ENCODE peak calls at places on chromosomes 5 and 9, in six cellular contexts. One of them, this sample, is unnamed.

GRCh38 chr5:102231693-102232619 is 64.1 kb downstream of the SLCO4C1 start:
- DNase-seq in IMR-90: no peak
- DNase-seq in mesenchymal stem cell: peak
- DNase-seq in H1: no peak
- DNase-seq in trophoblast cell: no peak
- DNase-seq in neuronal stem cell: no peak
- DNase-seq in this sample: no peak

GRCh38 chr5:93596676-93597441 is 13.8 kb downstream of the NR2F1 start:
- DNase-seq in trophoblast cell: peak
- DNase-seq in mesenchymal stem cell: peak
- DNase-seq in neuronal stem cell: no peak
- DNase-seq in H1: no peak
- DNase-seq in IMR-90: no peak
- DNase-seq in this sample: peak

GRCh38 chr5:141916522-141916921 is 7.1 kb upstream of the DELE1 start:
- DNase-seq in mesenchymal stem cell: no peak
- DNase-seq in IMR-90: no peak
- DNase-seq in trophoblast cell: no peak
- DNase-seq in neuronal stem cell: no peak
- DNase-seq in H1: no peak
- DNase-seq in this sample: no peak

GRCh38 chr9:14066815-14067214 is 247.1 kb downstream of the NFIB start:
- DNase-seq in H1: no peak
- DNase-seq in mesenchymal stem cell: no peak
- DNase-seq in trophoblast cell: no peak
- DNase-seq in neuronal stem cell: no peak
- DNase-seq in IMR-90: no peak
- DNase-seq in this sample: no peak

GRCh38 chr9:136814725-136815421 is 7.1 kb downstream of the RABL6 start:
- DNase-seq in IMR-90: no peak
- DNase-seq in trophoblast cell: no peak
- DNase-seq in H1: no peak
- DNase-seq in mesenchymal stem cell: no peak
- DNase-seq in neuronal stem cell: no peak
- DNase-seq in this sample: no peak

GRCh38 chr5:132493241-132493640 is 2.7 kb upstream of the IRF1 start:
- DNase-seq in H1: no peak
- DNase-seq in IMR-90: no peak
- DNase-seq in trophoblast cell: no peak
- DNase-seq in neuronal stem cell: no peak
- DNase-seq in mesenchymal stem cell: no peak
- DNase-seq in this sample: no peak

GRCh38 chr5:170571331-170571731 is 67.5 kb downstream of the KCNIP1 start:
- DNase-seq in neuronal stem cell: no peak
- DNase-seq in H1: no peak
- DNase-seq in mesenchymal stem cell: peak
- DNase-seq in trophoblast cell: no peak
- DNase-seq in IMR-90: peak
- DNase-seq in this sample: no peak

GRCh38 chr5:169914766-169915165 is 65.5 kb downstream of the INSYN2B start:
- DNase-seq in mesenchymal stem cell: peak
- DNase-seq in neuronal stem cell: peak
- DNase-seq in IMR-90: peak
- DNase-seq in trophoblast cell: no peak
- DNase-seq in H1: no peak
- DNase-seq in this sample: peak

GRCh38 chr5:50593681-50594080 is 72.8 kb upstream of the PARP8 start:
- DNase-seq in trophoblast cell: no peak
- DNase-seq in H1: no peak
- DNase-seq in neuronal stem cell: no peak
- DNase-seq in IMR-90: no peak
- DNase-seq in mesenchymal stem cell: no peak
- DNase-seq in this sample: no peak

GRCh38 chr9:116260531-116260930 is 106.9 kb downstream of the PAPPA start:
- DNase-seq in neuronal stem cell: no peak
- DNase-seq in IMR-90: no peak
- DNase-seq in trophoblast cell: no peak
- DNase-seq in mesenchymal stem cell: no peak
- DNase-seq in H1: no peak
- DNase-seq in this sample: no peak

GRCh38 chr5:176461349-176461748 is 13.2 kb downstream of the FAF2 start:
- DNase-seq in neuronal stem cell: no peak
- DNase-seq in mesenchymal stem cell: no peak
- DNase-seq in IMR-90: no peak
- DNase-seq in H1: no peak
- DNase-seq in trophoblast cell: no peak
- DNase-seq in this sample: no peak

GRCh38 chr9:107141967-107142366 is 141.1 kb upstream of the RAD23B start:
- DNase-seq in IMR-90: peak
- DNase-seq in neuronal stem cell: no peak
- DNase-seq in trophoblast cell: no peak
- DNase-seq in H1: no peak
- DNase-seq in mesenchymal stem cell: no peak
- DNase-seq in this sample: no peak

GRCh38 chr5:164672931-164673694 is 1167.7 kb downstream of the MAT2B start:
- DNase-seq in mesenchymal stem cell: peak
- DNase-seq in H1: no peak
- DNase-seq in IMR-90: peak
- DNase-seq in trophoblast cell: no peak
- DNase-seq in neuronal stem cell: no peak
- DNase-seq in this sample: no peak

GRCh38 chr5:78518365-78519197 is 130.0 kb downstream of the LHFPL2 start:
- DNase-seq in trophoblast cell: peak
- DNase-seq in neuronal stem cell: no peak
- DNase-seq in IMR-90: peak
- DNase-seq in mesenchymal stem cell: peak
- DNase-seq in H1: no peak
- DNase-seq in this sample: no peak

GRCh38 chr5:11319851-11320580 is 559.0 kb upstream of the DAP start:
- DNase-seq in mesenchymal stem cell: peak
- DNase-seq in trophoblast cell: peak
- DNase-seq in H1: no peak
- DNase-seq in neuronal stem cell: no peak
- DNase-seq in IMR-90: peak
- DNase-seq in this sample: no peak

GRCh38 chr9:5326893-5327548 is 12.7 kb downstream of the RLN1 start:
- DNase-seq in H1: peak
- DNase-seq in neuronal stem cell: peak
- DNase-seq in IMR-90: peak
- DNase-seq in mesenchymal stem cell: peak
- DNase-seq in trophoblast cell: no peak
- DNase-seq in this sample: peak

GRCh38 chr9:95089257-95089873 is 228.1 kb downstream of the FANCC start:
- DNase-seq in mesenchymal stem cell: no peak
- DNase-seq in trophoblast cell: no peak
- DNase-seq in IMR-90: no peak
- DNase-seq in neuronal stem cell: no peak
- DNase-seq in H1: no peak
- DNase-seq in this sample: no peak

GRCh38 chr5:27592231-27592630 is 553.8 kb upstream of the CDH9 start:
- DNase-seq in H1: no peak
- DNase-seq in neuronal stem cell: no peak
- DNase-seq in mesenchymal stem cell: peak
- DNase-seq in trophoblast cell: no peak
- DNase-seq in IMR-90: no peak
- DNase-seq in this sample: no peak

GRCh38 chr5:40405230-40405629 is 274.5 kb upstream of the PTGER4 start:
- DNase-seq in trophoblast cell: no peak
- DNase-seq in IMR-90: no peak
- DNase-seq in H1: no peak
- DNase-seq in mesenchymal stem cell: peak
- DNase-seq in neuronal stem cell: no peak
- DNase-seq in this sample: no peak

GRCh38 chr5:149215478-149216042 is 56.1 kb upstream of the AFAP1L1 start:
- DNase-seq in H1: no peak
- DNase-seq in IMR-90: peak
- DNase-seq in trophoblast cell: no peak
- DNase-seq in neuronal stem cell: no peak
- DNase-seq in mesenchymal stem cell: peak
- DNase-seq in this sample: peak

GRCh38 chr9:28782630-28783029 is 1209.3 kb upstream of the C9orf72 start:
- DNase-seq in trophoblast cell: peak
- DNase-seq in H1: no peak
- DNase-seq in mesenchymal stem cell: no peak
- DNase-seq in IMR-90: no peak
- DNase-seq in neuronal stem cell: no peak
- DNase-seq in this sample: no peak

GRCh38 chr5:37696190-37697021 is 143.4 kb downstream of the GDNF start:
- DNase-seq in neuronal stem cell: no peak
- DNase-seq in H1: no peak
- DNase-seq in trophoblast cell: peak
- DNase-seq in mesenchymal stem cell: no peak
- DNase-seq in IMR-90: peak
- DNase-seq in this sample: no peak

GRCh38 chr9:104258289-104259045 is 164.4 kb downstream of the SMC2 start:
- DNase-seq in mesenchymal stem cell: no peak
- DNase-seq in trophoblast cell: no peak
- DNase-seq in H1: peak
- DNase-seq in neuronal stem cell: no peak
- DNase-seq in IMR-90: no peak
- DNase-seq in this sample: peak

GRCh38 chr5:80275347-80275746 is 19.5 kb upstream of the SERINC5 start:
- DNase-seq in trophoblast cell: no peak
- DNase-seq in neuronal stem cell: no peak
- DNase-seq in H1: no peak
- DNase-seq in mesenchymal stem cell: peak
- DNase-seq in IMR-90: peak
- DNase-seq in this sample: peak

GRCh38 chr5:149829954-149830353 is 99.8 kb downstream of the PPARGC1B start:
- DNase-seq in IMR-90: no peak
- DNase-seq in neuronal stem cell: no peak
- DNase-seq in trophoblast cell: no peak
- DNase-seq in H1: no peak
- DNase-seq in mesenchymal stem cell: no peak
- DNase-seq in this sample: no peak

GRCh38 chr9:17863213-17863883 is 284.5 kb downstream of the SH3GL2 start:
- DNase-seq in IMR-90: no peak
- DNase-seq in mesenchymal stem cell: no peak
- DNase-seq in H1: no peak
- DNase-seq in neuronal stem cell: no peak
- DNase-seq in trophoblast cell: no peak
- DNase-seq in this sample: no peak

DNA sequence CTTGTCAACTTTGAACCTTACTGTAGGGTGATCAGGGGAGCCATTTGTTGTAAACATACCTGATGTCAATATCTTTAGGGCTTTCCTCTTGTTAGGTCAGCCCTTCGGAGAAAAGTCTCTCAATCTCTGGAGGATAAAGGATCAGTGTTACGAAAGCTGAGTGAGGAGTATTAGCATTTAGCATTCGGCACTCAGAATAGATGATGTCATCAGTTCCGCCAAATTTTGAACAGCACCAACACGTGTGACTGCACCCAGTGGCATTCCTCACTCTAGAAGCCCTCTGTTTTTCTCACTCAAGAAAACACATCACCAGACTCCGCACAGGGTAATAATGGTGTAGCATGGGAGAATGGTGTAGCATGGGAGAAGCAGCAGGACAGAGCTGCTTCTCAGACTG is 87.8 kb downstream of the RASEF start:
- DNase-seq in mesenchymal stem cell: no peak
- DNase-seq in neuronal stem cell: no peak
- DNase-seq in IMR-90: no peak
- DNase-seq in H1: no peak
- DNase-seq in trophoblast cell: no peak
- DNase-seq in this sample: no peak
- H3K14ac ChIP-seq in mesenchymal stem cell: peak
- H3K14ac ChIP-seq in neuronal stem cell: no peak
- H3K14ac ChIP-seq in IMR-90: no peak
- H3K14ac ChIP-seq in H1: no peak
- H3K14ac ChIP-seq in trophoblast cell: no peak
- H3K14ac ChIP-seq in this sample: no peak

DNA sequence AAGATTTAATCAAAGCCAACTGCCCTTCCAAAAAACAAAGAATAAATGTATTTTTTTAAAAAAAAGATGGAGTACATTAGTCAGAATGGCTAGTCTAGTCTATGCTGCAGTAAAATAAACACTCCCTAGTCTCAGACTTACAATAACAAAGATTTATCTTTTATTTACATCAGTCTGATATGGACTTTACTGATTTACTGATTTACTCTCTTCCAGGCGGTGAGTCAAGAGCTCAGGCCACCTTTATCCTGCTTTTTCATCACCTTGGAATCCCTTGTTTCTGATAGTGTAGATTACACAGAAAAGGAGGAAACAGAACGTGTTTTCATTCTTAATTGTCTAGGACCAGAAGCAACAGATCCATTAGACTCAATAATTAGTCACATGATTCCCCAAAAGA is 290.1 kb upstream of the TRPC7 start:
- DNase-seq in IMR-90: peak
- DNase-seq in mesenchymal stem cell: peak
- DNase-seq in neuronal stem cell: no peak
- DNase-seq in trophoblast cell: peak
- DNase-seq in H1: no peak
- DNase-seq in this sample: no peak
- H4K91ac ChIP-seq in IMR-90: no peak
- H4K91ac ChIP-seq in mesenchymal stem cell: no peak
- H4K91ac ChIP-seq in neuronal stem cell: no peak
- H4K91ac ChIP-seq in trophoblast cell: no peak
- H4K91ac ChIP-seq in H1: no peak
- H4K91ac ChIP-seq in this sample: no peak

GRCh38 chr5:138095100-138095907 is 11.5 kb downstream of the WNT8A start:
- DNase-seq in trophoblast cell: no peak
- DNase-seq in H1: peak
- DNase-seq in mesenchymal stem cell: no peak
- DNase-seq in IMR-90: no peak
- DNase-seq in neuronal stem cell: no peak
- DNase-seq in this sample: peak
- H3K14ac ChIP-seq in trophoblast cell: no peak
- H3K14ac ChIP-seq in H1: no peak
- H3K14ac ChIP-seq in mesenchymal stem cell: no peak
- H3K14ac ChIP-seq in IMR-90: no peak
- H3K14ac ChIP-seq in neuronal stem cell: no peak
- H3K14ac ChIP-seq in this sample: no peak

DNA sequence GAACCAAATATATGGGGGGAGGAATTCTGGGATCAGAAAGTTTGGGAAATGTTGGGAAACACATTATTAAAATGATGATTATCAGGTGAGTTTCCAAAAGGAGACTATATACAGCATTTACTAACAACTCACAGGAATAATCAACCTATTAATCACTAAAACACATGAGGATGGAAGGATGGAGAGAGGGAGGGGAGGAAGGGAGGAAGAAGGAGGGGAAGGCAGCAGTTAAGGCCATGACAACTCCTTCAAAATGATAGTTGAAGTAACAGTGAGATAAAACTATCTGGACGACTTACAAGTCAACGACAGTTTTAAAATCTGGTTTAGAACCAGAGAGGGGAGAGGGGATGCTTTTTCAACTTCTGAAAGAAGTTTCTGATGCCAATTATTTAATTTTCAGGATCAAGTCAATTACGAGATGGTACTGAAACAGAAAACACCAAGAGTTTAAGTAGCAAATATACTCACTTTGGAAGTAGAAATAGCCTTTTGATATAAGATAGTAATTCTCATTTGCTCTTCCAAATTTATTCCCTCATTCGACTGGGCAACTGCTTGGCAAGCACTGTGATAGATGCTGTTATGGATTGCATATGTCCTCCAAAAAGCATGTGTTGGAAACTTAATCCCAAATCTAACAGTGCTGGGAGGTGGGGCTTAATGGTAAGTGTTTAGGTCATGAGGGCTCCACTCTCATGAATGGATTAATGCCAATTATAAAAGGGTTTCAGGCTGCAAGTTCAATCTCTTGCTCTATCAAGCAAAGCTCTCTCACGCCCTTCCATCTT is 30.4 kb downstream of the FBXW11 start:
- DNase-seq in neuronal stem cell: no peak
- DNase-seq in H1: no peak
- DNase-seq in IMR-90: no peak
- DNase-seq in mesenchymal stem cell: no peak
- DNase-seq in trophoblast cell: no peak
- DNase-seq in this sample: no peak
- H4K91ac ChIP-seq in neuronal stem cell: no peak
- H4K91ac ChIP-seq in H1: no peak
- H4K91ac ChIP-seq in IMR-90: no peak
- H4K91ac ChIP-seq in mesenchymal stem cell: no peak
- H4K91ac ChIP-seq in trophoblast cell: no peak
- H4K91ac ChIP-seq in this sample: no peak